ENCODE peak calls at places on chromosomes 16 and 17, in seven cellular contexts. One of them, this sample, is unnamed.
A peak's percentile ranks its signal among the peaks of the same experiment; 100 is the strongest.

GRCh38 chr16:22948058-22948602 is 134.2 kb downstream of the HS3ST2 start:
- DNase-seq in Caco-2: no peak
- DNase-seq in natural killer cell: no peak
- DNase-seq in RWPE1: no peak
- DNase-seq in neural progenitor cell: no peak
- DNase-seq in adrenal gland: no peak
- DNase-seq in lower leg skin: no peak
- DNase-seq in this sample: no peak

GRCh38 chr17:14308636-14308964 is 7.7 kb downstream of the HS3ST3B1 start:
- DNase-seq in Caco-2: no peak
- DNase-seq in RWPE1: no peak
- DNase-seq in natural killer cell: no peak
- DNase-seq in adrenal gland: no peak
- DNase-seq in neural progenitor cell: no peak
- DNase-seq in lower leg skin: no peak
- DNase-seq in this sample: no peak

GRCh38 chr16:68802190-68802589 is 41.1 kb upstream of the TANGO6 start:
- DNase-seq in natural killer cell: no peak
- DNase-seq in lower leg skin: no peak
- DNase-seq in Caco-2: no peak
- DNase-seq in neural progenitor cell: no peak
- DNase-seq in RWPE1: peak; percentile 6
- DNase-seq in adrenal gland: no peak
- DNase-seq in this sample: no peak

GRCh38 chr16:2187212-2187611 is 9.2 kb downstream of the CASKIN1 start:
- DNase-seq in lower leg skin: no peak
- DNase-seq in adrenal gland: no peak
- DNase-seq in natural killer cell: no peak
- DNase-seq in Caco-2: no peak
- DNase-seq in neural progenitor cell: no peak
- DNase-seq in RWPE1: no peak
- DNase-seq in this sample: no peak

GRCh38 chr16:2904100-2904921 is 7.4 kb upstream of the FLYWCH1 start:
- DNase-seq in lower leg skin: peak; percentile 74
- DNase-seq in neural progenitor cell: peak; percentile 91
- DNase-seq in Caco-2: peak; percentile 88
- DNase-seq in natural killer cell: peak; percentile 80
- DNase-seq in RWPE1: peak; percentile 79
- DNase-seq in adrenal gland: peak; percentile 87
- DNase-seq in this sample: peak; percentile 91

GRCh38 chr17:68460096-68460495 is 2.8 kb upstream of the WIPI1 start:
- DNase-seq in natural killer cell: no peak
- DNase-seq in neural progenitor cell: no peak
- DNase-seq in adrenal gland: no peak
- DNase-seq in Caco-2: no peak
- DNase-seq in RWPE1: no peak
- DNase-seq in lower leg skin: no peak
- DNase-seq in this sample: no peak

GRCh38 chr17:38943607-38944006 is 18.2 kb downstream of the LASP1NB start:
- DNase-seq in Caco-2: no peak
- DNase-seq in neural progenitor cell: no peak
- DNase-seq in natural killer cell: no peak
- DNase-seq in RWPE1: no peak
- DNase-seq in adrenal gland: no peak
- DNase-seq in lower leg skin: no peak
- DNase-seq in this sample: no peak

GRCh38 chr17:71959129-71959528 is 161.7 kb upstream of the SOX9 start:
- DNase-seq in natural killer cell: no peak
- DNase-seq in Caco-2: peak; percentile 13
- DNase-seq in RWPE1: peak; percentile 9
- DNase-seq in neural progenitor cell: peak; percentile 16
- DNase-seq in adrenal gland: no peak
- DNase-seq in lower leg skin: no peak
- DNase-seq in this sample: no peak

GRCh38 chr16:50708373-50709060 is 15.1 kb downstream of the NOD2 start:
- DNase-seq in adrenal gland: no peak
- DNase-seq in neural progenitor cell: no peak
- DNase-seq in natural killer cell: no peak
- DNase-seq in RWPE1: no peak
- DNase-seq in lower leg skin: no peak
- DNase-seq in Caco-2: no peak
- DNase-seq in this sample: no peak

GRCh38 chr17:28523186-28523585 is 17.0 kb downstream of the FOXN1 start:
- DNase-seq in Caco-2: no peak
- DNase-seq in adrenal gland: no peak
- DNase-seq in neural progenitor cell: no peak
- DNase-seq in lower leg skin: no peak
- DNase-seq in RWPE1: no peak
- DNase-seq in natural killer cell: no peak
- DNase-seq in this sample: no peak

GRCh38 chr17:35312346-35312745 is 61.1 kb downstream of the SLFN11 start:
- DNase-seq in neural progenitor cell: no peak
- DNase-seq in natural killer cell: no peak
- DNase-seq in lower leg skin: no peak
- DNase-seq in adrenal gland: no peak
- DNase-seq in RWPE1: no peak
- DNase-seq in Caco-2: no peak
- DNase-seq in this sample: no peak

GRCh38 chr16:89564476-89565255 is 4.2 kb downstream of the RPL13 start:
- DNase-seq in neural progenitor cell: peak; percentile 63
- DNase-seq in lower leg skin: no peak
- DNase-seq in natural killer cell: no peak
- DNase-seq in adrenal gland: no peak
- DNase-seq in RWPE1: no peak
- DNase-seq in Caco-2: no peak
- DNase-seq in this sample: no peak

GRCh38 chr16:87419971-87420370 is 27.8 kb downstream of the MAP1LC3B start:
- DNase-seq in neural progenitor cell: no peak
- DNase-seq in Caco-2: no peak
- DNase-seq in adrenal gland: no peak
- DNase-seq in natural killer cell: no peak
- DNase-seq in RWPE1: no peak
- DNase-seq in lower leg skin: no peak
- DNase-seq in this sample: no peak

GRCh38 chr17:50076591-50077235 is 18.4 kb upstream of the PDK2 start:
- DNase-seq in adrenal gland: no peak
- DNase-seq in Caco-2: no peak
- DNase-seq in neural progenitor cell: peak; percentile 58
- DNase-seq in natural killer cell: no peak
- DNase-seq in lower leg skin: no peak
- DNase-seq in RWPE1: no peak
- DNase-seq in this sample: no peak

GRCh38 chr17:44354582-44355309 is 8.9 kb downstream of the FAM171A2 start:
- DNase-seq in lower leg skin: no peak
- DNase-seq in Caco-2: no peak
- DNase-seq in natural killer cell: peak; percentile 57
- DNase-seq in adrenal gland: peak; percentile 55
- DNase-seq in RWPE1: no peak
- DNase-seq in neural progenitor cell: peak; percentile 91
- DNase-seq in this sample: no peak

GRCh38 chr17:9402590-9403199 is 172.9 kb downstream of the STX8 start:
- DNase-seq in neural progenitor cell: peak; percentile 39
- DNase-seq in adrenal gland: no peak
- DNase-seq in natural killer cell: no peak
- DNase-seq in Caco-2: peak; percentile 53
- DNase-seq in lower leg skin: no peak
- DNase-seq in RWPE1: no peak
- DNase-seq in this sample: peak; percentile 43

GRCh38 chr16:57150682-57151330 is 35.0 kb downstream of the PSME3IP1 start:
- DNase-seq in Caco-2: no peak
- DNase-seq in adrenal gland: no peak
- DNase-seq in natural killer cell: no peak
- DNase-seq in RWPE1: no peak
- DNase-seq in neural progenitor cell: no peak
- DNase-seq in lower leg skin: no peak
- DNase-seq in this sample: no peak

GRCh38 chr17:21376835-21377690 is 906 bp downstream of the KCNJ12 start:
- DNase-seq in natural killer cell: no peak
- DNase-seq in adrenal gland: no peak
- DNase-seq in neural progenitor cell: no peak
- DNase-seq in lower leg skin: no peak
- DNase-seq in RWPE1: peak; percentile 39
- DNase-seq in Caco-2: peak; percentile 38
- DNase-seq in this sample: peak; percentile 5

GRCh38 chr17:31493656-31494155 is 102.2 kb downstream of the RAB11FIP4 start:
- DNase-seq in Caco-2: no peak
- DNase-seq in natural killer cell: no peak
- DNase-seq in neural progenitor cell: no peak
- DNase-seq in lower leg skin: no peak
- DNase-seq in RWPE1: no peak
- DNase-seq in adrenal gland: no peak
- DNase-seq in this sample: no peak

DNA sequence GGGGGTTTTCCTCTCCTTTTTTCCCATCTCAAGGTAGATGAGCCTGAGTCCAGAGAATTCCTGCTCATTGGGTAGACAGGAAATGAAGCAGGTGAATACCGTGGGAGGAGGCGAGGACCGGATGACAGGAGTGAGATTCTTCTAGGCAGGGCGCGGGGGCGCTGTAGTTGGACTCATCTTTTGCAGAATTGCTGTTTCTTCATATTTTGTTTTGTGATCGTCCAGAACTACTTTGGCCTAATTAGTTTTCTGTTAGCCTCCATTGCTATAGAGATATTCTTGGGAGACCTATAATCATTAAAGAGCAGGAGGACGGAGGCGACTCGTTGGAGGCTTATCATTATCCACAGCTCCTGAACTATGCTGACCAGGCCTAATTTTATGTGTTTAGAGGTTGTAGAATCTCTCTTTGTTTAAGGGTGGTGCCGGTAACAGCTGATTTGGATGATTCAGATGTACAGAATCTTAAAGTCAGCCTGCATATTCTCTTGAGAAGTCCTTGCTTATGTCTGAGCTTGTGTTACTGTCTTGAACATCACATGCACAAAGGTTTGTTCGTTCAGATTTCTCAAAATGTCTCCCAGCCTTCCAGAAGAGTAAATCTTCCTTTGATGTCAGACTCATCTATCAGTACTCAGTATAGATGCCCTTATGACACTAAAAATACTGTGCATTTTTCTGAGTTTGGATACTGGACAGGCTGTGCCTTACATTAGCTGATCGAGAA is 741 bp downstream of the ATP6V0A1 start:
- DNase-seq in lower leg skin: peak; percentile 36
- DNase-seq in adrenal gland: peak; percentile 69
- DNase-seq in RWPE1: peak; percentile 63
- DNase-seq in Caco-2: peak; percentile 68
- DNase-seq in natural killer cell: no peak
- DNase-seq in neural progenitor cell: peak; percentile 41
- DNase-seq in this sample: peak; percentile 70
- TF ChIP-seq CTCF in lower leg skin: no peak
- TF ChIP-seq CTCF in adrenal gland: peak; percentile 11
- TF ChIP-seq CTCF in RWPE1: peak; percentile 66
- TF ChIP-seq CTCF in Caco-2: peak; percentile 32
- TF ChIP-seq CTCF in natural killer cell: no peak
- TF ChIP-seq CTCF in neural progenitor cell: peak; percentile 47
- TF ChIP-seq CTCF in this sample: no peak

GRCh38 chr17:65936013-65936412 is 255.9 kb downstream of the CEP112 start:
- DNase-seq in natural killer cell: no peak
- DNase-seq in neural progenitor cell: no peak
- DNase-seq in RWPE1: no peak
- DNase-seq in lower leg skin: no peak
- DNase-seq in adrenal gland: no peak
- DNase-seq in Caco-2: no peak
- DNase-seq in this sample: no peak

GRCh38 chr17:65930140-65930715 is 261.7 kb downstream of the CEP112 start:
- DNase-seq in natural killer cell: no peak
- DNase-seq in RWPE1: no peak
- DNase-seq in Caco-2: no peak
- DNase-seq in adrenal gland: no peak
- DNase-seq in neural progenitor cell: no peak
- DNase-seq in lower leg skin: no peak
- DNase-seq in this sample: no peak

GRCh38 chr17:65933290-65933689 is 258.6 kb downstream of the CEP112 start:
- DNase-seq in natural killer cell: no peak
- DNase-seq in lower leg skin: no peak
- DNase-seq in neural progenitor cell: no peak
- DNase-seq in Caco-2: no peak
- DNase-seq in RWPE1: no peak
- DNase-seq in adrenal gland: no peak
- DNase-seq in this sample: no peak

GRCh38 chr17:65926599-65926998 is 265.3 kb downstream of the CEP112 start:
- DNase-seq in Caco-2: no peak
- DNase-seq in RWPE1: no peak
- DNase-seq in neural progenitor cell: no peak
- DNase-seq in adrenal gland: no peak
- DNase-seq in lower leg skin: no peak
- DNase-seq in natural killer cell: no peak
- DNase-seq in this sample: no peak

GRCh38 chr17:65931246-65932149 is 260.4 kb downstream of the CEP112 start:
- DNase-seq in adrenal gland: no peak
- DNase-seq in neural progenitor cell: no peak
- DNase-seq in RWPE1: no peak
- DNase-seq in natural killer cell: no peak
- DNase-seq in lower leg skin: no peak
- DNase-seq in Caco-2: no peak
- DNase-seq in this sample: no peak
- TF ChIP-seq CTCF in adrenal gland: no peak
- TF ChIP-seq CTCF in neural progenitor cell: no peak
- TF ChIP-seq CTCF in RWPE1: no peak
- TF ChIP-seq CTCF in natural killer cell: no peak
- TF ChIP-seq CTCF in lower leg skin: no peak
- TF ChIP-seq CTCF in Caco-2: no peak
- TF ChIP-seq CTCF in this sample: no peak

GRCh38 chr17:76415786-76416185 is 31.4 kb downstream of the SPHK1 start:
- DNase-seq in adrenal gland: no peak
- DNase-seq in RWPE1: no peak
- DNase-seq in natural killer cell: no peak
- DNase-seq in lower leg skin: no peak
- DNase-seq in Caco-2: no peak
- DNase-seq in neural progenitor cell: no peak
- DNase-seq in this sample: no peak
- TF ChIP-seq CTCF in adrenal gland: no peak
- TF ChIP-seq CTCF in RWPE1: no peak
- TF ChIP-seq CTCF in natural killer cell: no peak
- TF ChIP-seq CTCF in lower leg skin: no peak
- TF ChIP-seq CTCF in Caco-2: no peak
- TF ChIP-seq CTCF in neural progenitor cell: no peak
- TF ChIP-seq CTCF in this sample: no peak

DNA sequence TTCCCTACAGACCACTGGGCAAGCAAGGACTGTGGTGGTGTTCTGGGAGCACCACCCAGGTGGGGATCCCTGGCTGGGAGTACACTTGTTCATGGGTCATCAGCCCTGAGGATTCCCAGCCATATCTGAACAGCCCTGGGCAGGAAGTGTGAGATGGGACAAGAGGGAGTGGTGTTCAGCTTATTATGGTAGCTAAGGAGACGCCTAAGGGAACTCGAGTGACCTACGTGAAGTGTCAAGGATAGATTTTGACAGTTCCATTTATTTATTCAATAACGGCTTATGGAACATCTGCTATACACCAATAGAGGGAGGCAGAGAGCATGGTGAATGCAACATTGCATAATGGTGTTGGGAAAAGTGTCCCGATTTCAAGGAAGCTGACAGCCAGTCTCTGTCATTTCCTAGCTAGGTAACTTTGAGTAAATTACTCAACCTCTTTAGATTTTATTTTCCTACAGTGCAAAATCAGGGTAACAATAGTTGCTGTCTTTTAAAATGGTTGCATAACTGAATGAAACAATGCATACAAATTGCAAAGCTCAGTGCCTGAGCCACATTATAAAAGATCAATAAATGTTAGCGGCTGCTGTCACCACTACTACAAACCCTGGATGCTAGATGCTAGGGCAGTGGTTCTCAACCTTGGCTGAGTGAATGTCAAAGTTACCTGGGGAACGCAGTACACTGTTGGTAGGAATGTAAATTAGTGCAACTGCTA is 534.1 kb downstream of the GRIN2A start:
- DNase-seq in neural progenitor cell: peak; percentile 63
- DNase-seq in RWPE1: peak; percentile 30
- DNase-seq in adrenal gland: peak; percentile 16
- DNase-seq in natural killer cell: no peak
- DNase-seq in lower leg skin: no peak
- DNase-seq in Caco-2: peak; percentile 47
- DNase-seq in this sample: peak; percentile 53
- TF ChIP-seq CTCF in neural progenitor cell: peak; percentile 74
- TF ChIP-seq CTCF in RWPE1: peak; percentile 67
- TF ChIP-seq CTCF in adrenal gland: peak; percentile 68
- TF ChIP-seq CTCF in natural killer cell: no peak
- TF ChIP-seq CTCF in lower leg skin: no peak
- TF ChIP-seq CTCF in Caco-2: peak; percentile 77
- TF ChIP-seq CTCF in this sample: peak; percentile 77